ENCODE peak calls at places on chromosome 1, in nine cellular contexts. D is GM12878, W is heart left ventricle, U is endothelial cell of umbilical vein, N is spleen, E is gastrocnemius medialis, J is prostate gland, G is A549, R is ovary. Y is an unnamed sample.

GRCh38 chr1:83999316-83999819 is 436 bp upstream of the TTLL7 start:
- DNase-seq in G (peak), D (no peak), E (peak), W (no peak), J (peak), R (peak), U (peak), N (peak), Y (no peak)

GRCh38 chr1:16187748-16188401 is 24.6 kb downstream of the ARHGEF19 start:
- DNase-seq in G (no peak), N (peak), E (peak), W (peak), J (peak), R (peak), U (peak), D (no peak), Y (peak)

GRCh38 chr1:156025873-156026272 is 5.1 kb upstream of the SSR2 start:
- DNase-seq in J (no peak), N (no peak), U (peak), G (peak), W (peak), R (no peak), D (no peak), E (no peak), Y (no peak)

GRCh38 chr1:203130358-203130992 is 2.9 kb downstream of the ADORA1 start:
- DNase-seq in N (no peak), E (no peak), U (no peak), D (no peak), W (no peak), G (no peak), J (no peak), R (no peak), Y (peak)

GRCh38 chr1:245948786-245949185 is 558.3 kb downstream of the SMYD3 start:
- DNase-seq in E (no peak), R (no peak), N (no peak), J (no peak), U (no peak), G (no peak), W (no peak), D (no peak), Y (no peak)

GRCh38 chr1:14756617-14757259 is 158.3 kb downstream of the KAZN start:
- DNase-seq in E (no peak), U (no peak), R (no peak), W (no peak), D (no peak), N (no peak), G (no peak), J (no peak), Y (no peak)

GRCh38 chr1:162372159-162373071 is 4.2 kb downstream of the SPATA46 start:
- DNase-seq in N (no peak), E (no peak), U (no peak), J (no peak), R (no peak), W (no peak), G (no peak), D (no peak), Y (peak)

GRCh38 chr1:174775621-174776020 is 224.1 kb upstream of the CACYBP start:
- DNase-seq in G (no peak), W (no peak), J (no peak), U (no peak), E (no peak), N (no peak), D (no peak), R (no peak), Y (no peak)

GRCh38 chr1:30377230-30378022 is 346.0 kb downstream of the MATN1 start:
- DNase-seq in D (no peak), W (no peak), N (no peak), U (no peak), G (no peak), R (no peak), E (no peak), J (no peak), Y (no peak)

GRCh38 chr1:64474639-64475038 is 4.7 kb downstream of the CACHD1 start:
- DNase-seq in J (peak), G (no peak), D (no peak), W (peak), N (no peak), E (peak), U (no peak), R (peak), Y (no peak)

GRCh38 chr1:2786329-2787162 is 14.9 kb downstream of the TTC34 start:
- DNase-seq in U (peak), J (no peak), W (no peak), R (no peak), E (no peak), G (peak), N (peak), D (no peak), Y (peak)

GRCh38 chr1:149917590-149918144 is at the start of gene SV2A:
- DNase-seq in D (no peak), J (peak), N (no peak), E (no peak), R (no peak), G (no peak), W (peak), U (no peak), Y (no peak)

GRCh38 chr1:43509740-43510375 is 20.8 kb upstream of the PTPRF start:
- DNase-seq in G (no peak), N (no peak), U (no peak), R (no peak), W (no peak), J (no peak), E (no peak), D (peak), Y (no peak)

GRCh38 chr1:208086116-208086515 is 158.1 kb downstream of the PLXNA2 start:
- DNase-seq in G (no peak), R (no peak), E (no peak), W (no peak), J (no peak), U (no peak), N (no peak), D (no peak), Y (no peak)

GRCh38 chr1:9246215-9246614 is 11.6 kb downstream of the H6PD start:
- DNase-seq in U (no peak), G (no peak), J (no peak), N (peak), D (no peak), E (peak), R (peak), W (no peak), Y (no peak)

GRCh38 chr1:204889681-204890373 is 19.2 kb downstream of the NFASC start:
- DNase-seq in D (no peak), U (no peak), J (no peak), W (no peak), N (no peak), R (no peak), G (no peak), E (no peak), Y (no peak)

GRCh38 chr1:112849425-112849966 is 106.5 kb downstream of the SLC16A1 start:
- DNase-seq in G (no peak), W (no peak), J (no peak), N (no peak), E (no peak), D (no peak), U (peak), R (no peak), Y (peak)

GRCh38 chr1:47758341-47759237 is 238.6 kb downstream of the TRABD2B start:
- DNase-seq in D (no peak), W (peak), N (peak), E (no peak), U (no peak), G (no peak), J (no peak), R (no peak), Y (peak)

GRCh38 chr1:224773646-224774045 is 155.8 kb upstream of the DNAH14 start:
- DNase-seq in R (no peak), G (no peak), U (no peak), E (no peak), D (no peak), J (no peak), W (no peak), N (no peak), Y (no peak)

GRCh38 chr1:244341455-244342450 is 110.0 kb downstream of the ADSS2 start:
- DNase-seq in G (peak), W (no peak), R (no peak), J (peak), D (no peak), N (no peak), E (no peak), U (peak), Y (peak)

GRCh38 chr1:235075955-235076308 is 52.7 kb downstream of the TOMM20 start:
- DNase-seq in J (no peak), N (no peak), E (no peak), G (peak), U (no peak), W (no peak), D (no peak), R (no peak), Y (no peak)

GRCh38 chr1:118304722-118305344 is 119.8 kb upstream of the SPAG17 start:
- DNase-seq in R (no peak), N (no peak), W (no peak), D (no peak), E (peak), U (no peak), G (no peak), J (no peak), Y (no peak)

GRCh38 chr1:234737915-234738314 is 127.9 kb upstream of the IRF2BP2 start:
- DNase-seq in W (no peak), R (peak), E (no peak), N (no peak), U (no peak), D (no peak), G (no peak), J (no peak), Y (no peak)

GRCh38 chr1:33346921-33347649 is 26.2 kb upstream of the A3GALT2 start:
- DNase-seq in G (peak), U (peak), W (peak), J (no peak), N (no peak), E (no peak), D (no peak), R (no peak), Y (peak)

GRCh38 chr1:226708342-226708780 is 30.7 kb downstream of the ITPKB start:
- DNase-seq in N (no peak), D (no peak), W (no peak), J (no peak), E (peak), U (no peak), R (no peak), G (no peak), Y (no peak)

GRCh38 chr1:3187415-3188149 is 118.6 kb downstream of the PRDM16 start:
- DNase-seq in E (no peak), G (no peak), R (no peak), D (no peak), W (no peak), J (no peak), N (no peak), U (no peak), Y (no peak)

GRCh38 chr1:6257541-6258069 is 3.3 kb downstream of the GPR153 start:
- DNase-seq in G (no peak), R (no peak), J (no peak), D (no peak), E (no peak), N (peak), U (no peak), W (no peak), Y (no peak)

GRCh38 chr1:14590781-14591180 is 7.7 kb upstream of the KAZN start:
- DNase-seq in W (no peak), J (no peak), N (no peak), R (no peak), E (no peak), G (no peak), U (no peak), D (no peak), Y (no peak)

GRCh38 chr1:198892065-198892464 is 253.2 kb downstream of the PTPRC start:
- DNase-seq in G (no peak), E (no peak), N (no peak), D (no peak), R (no peak), U (peak), J (no peak), W (peak), Y (no peak)

GRCh38 chr1:159469921-159470595 is 30.5 kb downstream of the OR10J1 start:
- DNase-seq in D (no peak), J (no peak), E (no peak), U (peak), W (no peak), G (no peak), R (no peak), N (no peak), Y (no peak)

GRCh38 chr1:200206761-200207160 is 179.3 kb downstream of the NR5A2 start:
- DNase-seq in D (no peak), J (no peak), E (no peak), G (no peak), W (no peak), R (no peak), U (no peak), N (no peak), Y (no peak)

GRCh38 chr1:37892151-37893047 is 33.0 kb upstream of the MTF1 start:
- DNase-seq in U (no peak), R (no peak), W (no peak), J (no peak), G (no peak), N (no peak), E (no peak), D (no peak), Y (peak)

GRCh38 chr1:155175927-155176371 is 2.3 kb downstream of the TRIM46 start:
- DNase-seq in E (no peak), W (no peak), G (no peak), N (peak), U (no peak), R (peak), D (no peak), J (no peak), Y (peak)

GRCh38 chr1:56776581-56776980 is 42.6 kb downstream of the FYB2 start:
- DNase-seq in G (no peak), N (no peak), W (no peak), E (no peak), J (no peak), R (no peak), U (no peak), D (no peak), Y (no peak)

GRCh38 chr1:68313736-68314594 is 81.6 kb upstream of the WLS start:
- DNase-seq in G (no peak), J (no peak), R (no peak), D (no peak), U (peak), E (no peak), W (no peak), N (no peak), Y (no peak)

GRCh38 chr1:46179138-46180081 is 3.1 kb upstream of the P3R3URF start:
- DNase-seq in U (peak), W (peak), E (peak), J (peak), G (peak), R (peak), D (no peak), N (no peak), Y (peak)

GRCh38 chr1:53482441-53483153 is 23.4 kb downstream of the DMRTB1 start:
- DNase-seq in D (no peak), J (no peak), W (no peak), G (no peak), N (no peak), U (no peak), E (no peak), R (no peak), Y (no peak)

GRCh38 chr1:155050560-155051341 is at the start of gene ADAM15:
- DNase-seq in D (no peak), U (peak), G (peak), N (peak), W (peak), R (peak), E (peak), J (peak), Y (peak)

GRCh38 chr1:157852476-157852875 is 10.9 kb upstream of the CD5L start:
- DNase-seq in W (no peak), N (no peak), J (no peak), U (no peak), G (no peak), E (no peak), D (no peak), R (no peak), Y (no peak)

DNA sequence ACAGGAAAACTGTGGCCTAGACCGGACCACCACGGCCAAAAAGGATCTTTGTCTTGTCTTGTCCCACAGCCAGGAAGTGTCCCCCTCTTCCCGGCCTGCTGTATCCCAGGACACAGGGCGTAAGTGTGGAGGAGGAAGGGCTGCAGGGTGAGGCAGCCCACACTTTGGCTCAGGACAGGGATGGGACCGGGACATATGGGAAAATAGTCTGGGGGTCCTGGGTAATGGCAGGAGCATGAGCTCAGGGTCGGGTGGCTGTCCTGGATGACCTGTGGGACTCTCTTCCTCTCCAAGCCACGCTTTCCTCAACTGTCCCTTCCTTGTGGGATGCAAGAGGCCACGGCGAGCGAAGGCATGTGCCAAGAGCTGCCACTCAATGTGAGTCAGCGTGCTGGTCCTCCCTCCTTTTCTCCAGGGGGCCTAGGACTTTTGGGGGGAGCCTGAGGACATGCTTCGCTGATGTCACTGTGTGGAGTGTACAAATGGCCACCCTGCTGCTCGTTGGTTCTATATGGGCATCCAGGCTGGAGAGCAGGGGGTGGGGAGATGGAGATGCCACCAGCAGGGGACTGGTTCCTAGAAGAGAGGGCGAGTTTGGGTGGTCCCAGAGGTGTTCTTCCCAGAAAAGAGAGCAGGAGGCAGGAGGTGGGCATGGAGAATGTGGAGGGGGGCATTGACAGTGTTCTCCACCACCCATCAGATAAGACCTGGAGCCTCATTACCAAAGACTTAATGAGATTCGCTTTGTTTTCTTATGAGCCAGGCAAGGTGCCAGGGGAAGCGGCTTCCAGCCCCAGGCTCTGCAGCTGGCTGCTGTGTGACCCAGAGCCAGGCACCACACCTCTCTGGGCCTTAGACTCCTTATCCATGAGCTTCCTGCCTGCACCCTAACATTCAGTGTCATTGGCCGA is 11.5 kb upstream of the PADI1 start:
- DNase-seq in D (no peak), G (no peak), U (no peak), J (no peak), E (no peak), W (no peak), R (no peak), N (no peak), Y (no peak)
- TF ChIP-seq POLR2A in D (no peak), G (no peak), U (no peak), J (no peak), E (no peak), W (no peak), R (no peak), N (no peak), Y (no peak)

GRCh38 chr1:24465638-24466037 is 37.0 kb upstream of the RCAN3 start:
- DNase-seq in D (no peak), N (no peak), W (no peak), J (no peak), U (no peak), G (no peak), E (no peak), R (no peak), Y (no peak)
- TF ChIP-seq CTCF in D (no peak), N (no peak), W (no peak), J (no peak), U (no peak), G (no peak), E (no peak), R (no peak), Y (no peak)

GRCh38 chr1:90850181-90850924 is 133.3 kb upstream of the BARHL2 start:
- DNase-seq in G (peak), D (no peak), N (no peak), U (no peak), J (no peak), R (peak), W (peak), E (no peak), Y (peak)

GRCh38 chr1:90856608-90857007 is 139.5 kb upstream of the BARHL2 start:
- DNase-seq in W (no peak), U (no peak), R (no peak), G (no peak), J (no peak), N (no peak), D (no peak), E (no peak), Y (no peak)

GRCh38 chr1:90854559-90854958 is 137.5 kb upstream of the BARHL2 start:
- DNase-seq in G (no peak), N (no peak), D (no peak), W (no peak), E (no peak), U (no peak), R (no peak), J (no peak), Y (no peak)

GRCh38 chr1:90851711-90852050 is 134.6 kb upstream of the BARHL2 start:
- DNase-seq in W (no peak), D (no peak), G (no peak), E (no peak), R (no peak), J (no peak), U (no peak), N (no peak), Y (no peak)

GRCh38 chr1:90850925-90851710 is 134.0 kb upstream of the BARHL2 start:
- DNase-seq in E (peak), G (peak), R (peak), N (peak), W (peak), J (peak), D (no peak), U (peak), Y (peak)
- TF ChIP-seq POLR2A in E (peak), G (peak), R (no peak), N (no peak), W (no peak), J (no peak), D (peak), U (no peak), Y (no peak)

GRCh38 chr1:27009601-27010197 is 3.0 kb downstream of the TENT5B start:
- DNase-seq in W (peak), R (no peak), U (no peak), D (no peak), J (peak), E (no peak), N (no peak), G (no peak), Y (no peak)
- TF ChIP-seq CTCF in W (no peak), R (no peak), U (no peak), D (no peak), J (peak), E (no peak), N (no peak), G (no peak), Y (no peak)